ENCODE peak calls at places on chromosomes 12 and 14, in seven cellular contexts. D is AG04450; R is Peyer's patch; M is fibroblast of mammary gland; P is WERI-Rb-1; I is CD8-positive, alpha-beta T cell; L is cardiac muscle cell. A is an unnamed sample.

GRCh38 chr12:132487311-132487741 is 2.6 kb upstream of the FBRSL1 start:
- DNase-seq in D (no peak), R (no peak), M (no peak), P (no peak), I (no peak), L (no peak), A (no peak)

GRCh38 chr12:64452559-64453329 is 824 bp downstream of the TBK1 start:
- DNase-seq in D (peak), R (no peak), M (peak), P (no peak), I (no peak), L (peak), A (no peak)

GRCh38 chr14:75247939-75248338 is 30.7 kb upstream of the FOS start:
- DNase-seq in D (no peak), R (no peak), M (no peak), P (no peak), I (no peak), L (no peak), A (no peak)

GRCh38 chr12:26895672-26896071 is 42.1 kb downstream of the INTS13 start:
- DNase-seq in D (no peak), R (no peak), M (no peak), P (no peak), I (no peak), L (no peak), A (no peak)

GRCh38 chr12:113862570-113863454 is 103.3 kb downstream of the RBM19 start:
- DNase-seq in D (peak), R (no peak), M (peak), P (no peak), I (no peak), L (no peak), A (no peak)

GRCh38 chr12:54879132-54879531 is 24.8 kb downstream of the MUCL1 start:
- DNase-seq in D (no peak), R (no peak), M (peak), P (no peak), I (no peak), L (no peak), A (no peak)

GRCh38 chr14:51368721-51369163 is 128.7 kb downstream of the TMX1 start:
- DNase-seq in D (peak), R (no peak), M (peak), P (no peak), I (no peak), L (no peak), A (no peak)

GRCh38 chr12:66441905-66442559 is 139.7 kb downstream of the HELB start:
- DNase-seq in D (no peak), R (no peak), M (no peak), P (no peak), I (no peak), L (no peak), A (no peak)

GRCh38 chr14:91419044-91419397 is 1.4 kb upstream of the CCDC88C start:
- DNase-seq in D (no peak), R (no peak), M (no peak), P (no peak), I (no peak), L (no peak), A (no peak)

GRCh38 chr12:15677207-15677606 is 112.0 kb downstream of the EPS8 start:
- DNase-seq in D (no peak), R (no peak), M (no peak), P (no peak), I (no peak), L (no peak), A (no peak)

GRCh38 chr12:25135531-25136154 is 59.3 kb downstream of the DNAI7 start:
- DNase-seq in D (no peak), R (no peak), M (no peak), P (peak), I (no peak), L (no peak), A (no peak)

GRCh38 chr12:22266101-22266500 is 68.4 kb downstream of the ST8SIA1 start:
- DNase-seq in D (no peak), R (no peak), M (no peak), P (no peak), I (no peak), L (no peak), A (no peak)

GRCh38 chr12:51320695-51321320 is 3.2 kb downstream of the BIN2 start:
- DNase-seq in D (no peak), R (no peak), M (peak), P (peak), I (peak), L (peak), A (no peak)

GRCh38 chr12:95548056-95548538 is 3.2 kb downstream of the USP44 start:
- DNase-seq in D (no peak), R (peak), M (peak), P (peak), I (peak), L (peak), A (no peak)

GRCh38 chr12:96265836-96266235 is 71.7 kb downstream of the ELK3 start:
- DNase-seq in D (no peak), R (no peak), M (no peak), P (no peak), I (no peak), L (no peak), A (no peak)

GRCh38 chr12:31362759-31363415 is 36.9 kb upstream of the SINHCAF start:
- DNase-seq in D (no peak), R (peak), M (no peak), P (peak), I (no peak), L (peak), A (peak)

GRCh38 chr12:108696111-108696995 is 35.0 kb downstream of the CORO1C start:
- DNase-seq in D (peak), R (no peak), M (peak), P (no peak), I (peak), L (no peak), A (no peak)

GRCh38 chr12:107126688-107127481 is 33.5 kb upstream of the CRY1 start:
- DNase-seq in D (no peak), R (no peak), M (peak), P (peak), I (no peak), L (no peak), A (no peak)
- TF ChIP-seq CTCF in D (peak), R (no peak), M (peak), P (peak), I (peak), L (peak), A (peak)

GRCh38 chr12:88111074-88111652 is 30.7 kb downstream of the CEP290 start:
- DNase-seq in D (no peak), R (no peak), M (peak), P (no peak), I (no peak), L (peak), A (peak)
- TF ChIP-seq CTCF in D (peak), R (peak), M (peak), P (no peak), I (peak), L (peak), A (no peak)

GRCh38 chr14:63633801-63634200 is 7.9 kb downstream of the WDR89 start:
- DNase-seq in D (no peak), R (no peak), M (no peak), P (no peak), I (no peak), L (no peak), A (no peak)

GRCh38 chr14:63632932-63633514 is 8.6 kb downstream of the WDR89 start:
- DNase-seq in D (no peak), R (no peak), M (peak), P (no peak), I (no peak), L (no peak), A (no peak)
- TF ChIP-seq CTCF in D (peak), R (peak), M (peak), P (peak), I (peak), L (peak), A (peak)

GRCh38 chr14:71908141-71908540 is 24.1 kb upstream of the RGS6 start:
- DNase-seq in D (no peak), R (no peak), M (no peak), P (no peak), I (no peak), L (no peak), A (no peak)
- TF ChIP-seq CTCF in D (no peak), R (no peak), M (no peak), P (no peak), I (no peak), L (no peak), A (no peak)

GRCh38 chr14:71384007-71384605 is 476.8 kb downstream of the PCNX1 start:
- DNase-seq in D (no peak), R (no peak), M (no peak), P (no peak), I (no peak), L (no peak), A (no peak)
- TF ChIP-seq CTCF in D (no peak), R (no peak), M (no peak), P (no peak), I (no peak), L (no peak), A (no peak)

GRCh38 chr12:110889361-110889760 is 31.0 kb downstream of the MYL2 start:
- DNase-seq in D (no peak), R (no peak), M (no peak), P (no peak), I (no peak), L (no peak), A (no peak)

GRCh38 chr12:110893956-110894355 is 26.4 kb downstream of the MYL2 start:
- DNase-seq in D (no peak), R (no peak), M (no peak), P (no peak), I (no peak), L (no peak), A (no peak)

GRCh38 chr12:110883251-110883650 is 36.5 kb downstream of the CCDC63 start:
- DNase-seq in D (no peak), R (no peak), M (no peak), P (no peak), I (no peak), L (no peak), A (no peak)

GRCh38 chr12:110885152-110885840 is 35.1 kb downstream of the MYL2 start:
- DNase-seq in D (no peak), R (no peak), M (no peak), P (no peak), I (no peak), L (no peak), A (no peak)

GRCh38 chr12:110888256-110888991 is 32.0 kb downstream of the MYL2 start:
- DNase-seq in D (no peak), R (no peak), M (no peak), P (no peak), I (no peak), L (no peak), A (no peak)
- TF ChIP-seq CTCF in D (no peak), R (no peak), M (no peak), P (no peak), I (peak), L (no peak), A (no peak)

DNA sequence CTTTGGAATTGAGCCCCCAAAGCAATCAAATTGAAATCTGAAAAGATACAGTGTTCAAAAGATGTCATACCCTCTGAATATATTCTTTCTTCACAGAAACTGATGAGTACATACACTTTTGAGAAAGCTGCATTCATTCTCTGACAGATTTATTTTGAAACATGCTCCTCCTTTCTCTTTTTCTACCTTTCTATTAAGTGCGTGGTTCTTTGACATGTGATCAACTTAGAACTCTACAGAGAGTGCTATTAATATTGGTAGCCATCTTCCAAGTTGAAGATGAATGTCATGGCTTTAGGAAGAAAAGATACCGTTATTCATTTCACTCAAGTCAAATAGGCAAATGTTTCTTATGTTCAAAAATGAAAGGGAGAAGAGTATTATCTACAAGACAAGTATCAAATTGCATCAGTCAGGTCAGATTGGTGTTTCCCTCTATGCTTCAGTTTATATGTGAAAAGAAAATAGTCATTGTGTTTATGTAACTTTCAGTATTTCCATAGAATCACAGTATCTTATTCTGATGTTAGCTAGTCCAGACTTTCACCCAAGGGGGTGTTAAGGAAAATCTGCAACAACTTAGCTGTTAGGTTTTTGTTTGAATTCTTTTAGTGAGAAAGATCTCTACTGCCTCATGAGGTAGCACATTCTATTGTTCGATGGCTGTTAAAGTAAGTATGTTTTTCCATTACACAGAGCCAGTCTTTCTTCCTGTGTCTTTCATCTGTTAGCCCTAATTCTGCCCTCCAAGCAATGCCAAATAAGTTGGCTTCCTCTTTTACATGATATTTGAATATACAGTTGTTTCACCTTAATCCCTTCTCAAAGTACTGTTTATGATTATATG is 55.4 kb upstream of the GARIN2 start:
- DNase-seq in D (no peak), R (no peak), M (no peak), P (no peak), I (no peak), L (no peak), A (no peak)
- TF ChIP-seq CTCF in D (no peak), R (no peak), M (no peak), P (no peak), I (no peak), L (no peak), A (no peak)

GRCh38 chr12:123808167-123808566 is 46.1 kb downstream of the DNAH10 start:
- DNase-seq in D (no peak), R (no peak), M (peak), P (peak), I (no peak), L (peak), A (no peak)
- TF ChIP-seq CTCF in D (peak), R (no peak), M (peak), P (peak), I (no peak), L (peak), A (peak)

DNA sequence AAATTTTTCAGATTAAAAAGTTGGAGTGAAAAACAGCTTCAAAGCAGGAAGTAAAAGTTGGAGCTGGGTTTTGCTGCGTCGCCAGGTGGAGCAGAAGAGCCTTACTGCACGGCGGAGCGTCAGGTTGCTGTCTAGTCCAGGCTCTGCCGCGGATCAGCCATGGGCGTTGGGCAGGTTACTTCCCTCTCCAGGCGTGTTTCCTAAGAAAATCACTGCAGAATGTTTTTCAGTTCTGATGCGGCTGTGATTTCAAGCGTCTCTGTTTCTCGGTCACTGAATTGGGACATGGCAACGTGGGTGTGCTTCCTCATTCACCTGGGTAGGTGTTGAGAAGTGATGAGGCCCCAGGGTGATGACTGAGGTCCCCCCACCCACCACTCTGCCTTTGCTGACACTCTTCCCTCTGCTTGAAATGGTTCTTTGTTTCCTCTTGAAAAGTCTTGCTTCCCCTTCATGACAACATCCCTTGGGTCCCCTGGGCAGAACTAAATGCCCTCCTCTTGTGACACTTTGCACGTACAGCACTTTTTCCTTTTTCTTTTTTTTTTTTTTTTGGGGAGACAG is 7.6 kb downstream of the EVL start:
- DNase-seq in D (no peak), R (no peak), M (no peak), P (no peak), I (peak), L (no peak), A (no peak)
- TF ChIP-seq CTCF in D (no peak), R (peak), M (no peak), P (no peak), I (peak), L (no peak), A (peak)

GRCh38 chr12:7068240-7068993 is 7.9 kb downstream of the C1S start:
- DNase-seq in D (no peak), R (no peak), M (no peak), P (peak), I (no peak), L (peak), A (no peak)

GRCh38 chr12:7065073-7065623 is 4.6 kb downstream of the C1S start:
- DNase-seq in D (no peak), R (no peak), M (no peak), P (no peak), I (no peak), L (no peak), A (no peak)

GRCh38 chr12:7067096-7067495 is 6.6 kb downstream of the C1S start:
- DNase-seq in D (no peak), R (no peak), M (no peak), P (no peak), I (no peak), L (no peak), A (no peak)

GRCh38 chr12:7064516-7064915 is 4.0 kb downstream of the C1S start:
- DNase-seq in D (no peak), R (no peak), M (peak), P (no peak), I (no peak), L (no peak), A (no peak)

DNA sequence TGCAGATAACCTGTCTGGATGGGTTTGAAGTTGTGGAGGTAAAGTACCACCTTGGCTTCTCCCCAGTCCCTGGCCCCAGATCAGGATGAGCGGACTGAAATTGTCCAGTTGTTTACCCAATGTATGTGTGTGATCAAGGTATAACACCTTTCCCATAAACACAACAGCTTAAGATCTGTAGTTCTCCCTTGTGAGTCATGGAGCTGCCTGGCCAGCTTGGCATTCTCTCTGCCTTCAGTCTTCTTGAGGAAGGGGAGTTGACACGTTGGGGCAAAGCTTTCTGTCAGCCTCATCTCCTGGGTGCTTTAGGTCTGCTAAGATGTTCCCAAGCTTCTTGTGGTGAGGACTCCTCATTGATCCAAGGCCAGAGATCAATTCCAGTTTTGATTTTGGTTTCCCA is 6.1 kb downstream of the C1S start:
- DNase-seq in D (no peak), R (no peak), M (no peak), P (no peak), I (no peak), L (no peak), A (no peak)
- TF ChIP-seq CTCF in D (no peak), R (no peak), M (no peak), P (no peak), I (no peak), L (no peak), A (no peak)